ENCODE peak calls at places on chromosome 18, in four cellular contexts. D, Z, B and T are unnamed samples.
A peak's percentile ranks its signal among the peaks of the same experiment; 100 is the strongest.

GRCh38 chr18:76455015-76455676 is 39.9 kb downstream of the ZNF516 start:
- DNase-seq in B (no peak), D (peak; percentile 71), Z (no peak), T (no peak)

GRCh38 chr18:5770176-5770575 is 125.1 kb downstream of the TMEM200C start:
- DNase-seq in Z (no peak), B (no peak), D (no peak), T (no peak)

GRCh38 chr18:50401888-50402287 is 27.0 kb downstream of the SKA1 start:
- DNase-seq in Z (no peak), D (no peak), B (peak; percentile 7), T (no peak)

GRCh38 chr18:6854811-6855210 is 125.3 kb downstream of the ARHGAP28 start:
- DNase-seq in D (no peak), B (no peak), Z (no peak), T (no peak)

GRCh38 chr18:59549797-59550516 is 147.3 kb downstream of the CCBE1 start:
- DNase-seq in D (no peak), B (no peak), Z (no peak), T (no peak)

GRCh38 chr18:24161304-24161703 is 22.4 kb downstream of the CABYR start:
- DNase-seq in B (no peak), Z (no peak), D (no peak), T (no peak)

GRCh38 chr18:57624988-57625387 is 3.4 kb upstream of the NARS1 start:
- DNase-seq in D (peak; percentile 41), B (peak; percentile 52), Z (no peak), T (no peak)

GRCh38 chr18:55415258-55415871 is 172.6 kb downstream of the TCF4 start:
- DNase-seq in D (peak; percentile 81), B (peak; percentile 86), Z (peak; percentile 77), T (peak; percentile 93)

GRCh38 chr18:7601249-7601620 is 34.1 kb downstream of the PTPRM start:
- DNase-seq in D (peak; percentile 71), Z (peak; percentile 54), B (peak; percentile 63), T (no peak)

GRCh38 chr18:10949655-10950054 is 199.7 kb downstream of the PIEZO2 start:
- DNase-seq in D (peak; percentile 42), B (peak; percentile 2), Z (no peak), T (no peak)

GRCh38 chr18:61308795-61309393 is 24.3 kb upstream of the CDH20 start:
- DNase-seq in Z (no peak), B (peak; percentile 1), D (no peak), T (no peak)

GRCh38 chr18:3931542-3932112 is 481.7 kb downstream of the TGIF1 start:
- DNase-seq in B (peak; percentile 12), Z (no peak), D (no peak), T (no peak)

GRCh38 chr18:56992777-56993176 is 154.1 kb upstream of the BOD1L2 start:
- DNase-seq in D (no peak), Z (no peak), B (peak; percentile 35), T (no peak)

GRCh38 chr18:48472610-48473009 is 63.4 kb upstream of the ZBTB7C start:
- DNase-seq in B (no peak), Z (no peak), D (peak; percentile 34), T (no peak)

GRCh38 chr18:908631-909621 is 4.3 kb downstream of the ADCYAP1 start:
- DNase-seq in Z (no peak), B (no peak), D (peak; percentile 25), T (no peak)
- H3K4me3 ChIP-seq in Z (no peak overlapping the region), B (peak overlapping the region; percentile 3), D (no peak overlapping the region), T (no peak overlapping the region)

DNA sequence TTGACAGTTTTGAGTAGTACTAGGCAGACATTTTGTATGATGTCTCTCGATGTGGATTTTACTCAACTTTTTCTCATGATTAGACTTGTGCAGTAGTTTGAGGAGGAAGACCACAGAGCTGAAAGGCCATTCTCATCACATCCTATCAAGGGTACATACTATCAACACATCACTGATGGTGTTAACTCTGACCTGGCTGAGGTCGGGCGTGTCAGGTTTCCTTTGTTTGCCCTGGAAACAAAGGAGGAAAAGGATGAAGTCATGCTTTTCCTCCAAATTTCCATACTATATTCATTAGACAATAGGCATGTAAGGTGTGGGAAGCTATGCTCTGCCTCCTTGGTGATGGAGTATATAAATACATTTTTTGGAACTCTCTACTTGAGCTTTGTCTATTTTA is 211.1 kb downstream of the DSEL start:
- DNase-seq in D (no peak), B (no peak), Z (no peak), T (no peak)
- H2AFZ ChIP-seq in D (no peak overlapping the region), B (no peak overlapping the region), Z (no peak overlapping the region), T (no peak overlapping the region)

DNA sequence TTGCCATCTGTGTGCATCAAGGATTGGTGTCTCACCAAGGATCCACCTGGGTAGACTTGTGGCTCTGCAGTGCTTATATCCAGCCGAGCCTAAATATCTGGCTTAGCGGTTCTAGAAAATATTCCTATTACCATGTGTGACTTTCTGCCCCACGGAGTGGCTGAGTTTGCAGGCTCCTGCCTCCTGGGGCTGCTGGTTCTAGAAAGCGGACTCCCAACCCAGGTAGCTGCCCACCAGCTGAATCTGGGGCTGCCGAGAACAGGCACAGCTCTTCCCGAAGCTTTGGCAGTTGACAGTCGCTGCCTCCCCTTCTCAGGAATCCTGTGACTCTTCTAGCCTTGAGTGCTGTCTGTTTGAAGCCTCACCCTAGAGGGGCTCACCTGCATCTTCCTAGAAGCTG is 104.6 kb downstream of the TPGS2 start:
- DNase-seq in D (no peak), B (no peak), Z (no peak), T (no peak)
- H3K4me3 ChIP-seq in D (no peak overlapping the region), B (no peak overlapping the region), Z (no peak overlapping the region), T (no peak overlapping the region)

DNA sequence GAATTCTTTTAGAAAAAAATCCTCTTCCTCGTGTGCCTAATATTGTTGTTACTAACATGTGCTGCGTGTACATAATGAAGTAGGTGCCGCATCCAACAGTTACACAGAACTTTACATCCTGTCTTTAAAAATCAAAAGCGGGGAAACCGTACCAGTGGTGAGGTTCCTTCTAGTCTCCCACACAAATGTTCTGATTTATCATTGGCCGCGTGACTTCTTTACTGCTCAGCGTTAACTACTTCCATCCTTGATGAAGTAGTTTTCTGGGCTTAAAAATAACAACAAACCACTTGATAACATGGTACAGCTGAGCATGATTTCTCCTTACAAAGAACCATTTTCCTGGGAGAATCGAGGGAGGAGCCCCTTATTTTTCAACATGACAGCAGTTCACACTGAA is 9.7 kb downstream of the EMILIN2 start:
- DNase-seq in D (no peak), Z (no peak), B (no peak), T (no peak)
- H2AFZ ChIP-seq in D (no peak overlapping the region), Z (no peak overlapping the region), B (no peak overlapping the region), T (no peak overlapping the region)

GRCh38 chr18:9803698-9804516 is 81.9 kb upstream of the TXNDC2 start:
- DNase-seq in B (no peak), D (peak; percentile 19), Z (peak; percentile 41), T (no peak)
- H3K4me3 ChIP-seq in B (no peak overlapping the region), D (no peak overlapping the region), Z (no peak overlapping the region), T (no peak overlapping the region)

GRCh38 chr18:46456691-46457090 is 200.3 kb downstream of the LOXHD1 start:
- DNase-seq in B (no peak), Z (no peak), D (no peak), T (no peak)

GRCh38 chr18:46461993-46462392 is 195.0 kb downstream of the LOXHD1 start:
- DNase-seq in Z (no peak), B (no peak), D (no peak), T (no peak)

GRCh38 chr18:46460754-46461153 is 196.3 kb downstream of the LOXHD1 start:
- DNase-seq in Z (no peak), D (no peak), B (no peak), T (no peak)

GRCh38 chr18:46459789-46460455 is 197.1 kb downstream of the LOXHD1 start:
- DNase-seq in D (no peak), B (no peak), Z (no peak), T (no peak)

DNA sequence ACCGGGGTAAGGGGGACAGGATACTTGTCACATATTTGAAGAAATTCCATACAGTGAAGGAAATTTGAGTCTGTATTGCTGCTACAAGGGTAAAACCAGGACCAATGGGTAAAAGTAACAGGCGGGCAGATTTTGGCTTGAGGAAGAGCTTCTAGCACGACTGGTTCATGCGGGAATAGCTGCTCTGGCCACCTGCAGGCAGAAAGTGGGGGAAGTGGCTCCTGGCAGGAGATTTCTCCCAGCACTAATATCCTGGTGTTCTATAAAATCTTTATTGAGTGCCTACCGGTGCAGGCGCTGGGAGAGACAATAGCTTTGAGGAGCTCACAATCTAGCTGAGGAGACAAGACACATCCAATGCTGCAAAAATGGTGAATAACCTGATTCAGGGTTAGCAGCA is 198.5 kb downstream of the LOXHD1 start:
- DNase-seq in B (no peak), Z (no peak), D (no peak), T (no peak)
- H2AFZ ChIP-seq in B (no peak overlapping the region), Z (no peak overlapping the region), D (no peak overlapping the region), T (no peak overlapping the region)

GRCh38 chr18:12335503-12335902 is 27.5 kb downstream of the TUBB6 start:
- DNase-seq in D (no peak), Z (no peak), B (no peak), T (no peak)
- H3K4me3 ChIP-seq in D (no peak overlapping the region), Z (no peak overlapping the region), B (no peak overlapping the region), T (no peak overlapping the region)

GRCh38 chr18:75264195-75264594 is 53.6 kb downstream of the TSHZ1 start:
- DNase-seq in Z (no peak), B (no peak), D (no peak), T (no peak)
- H2AFZ ChIP-seq in Z (no peak overlapping the region), B (no peak overlapping the region), D (no peak overlapping the region), T (no peak overlapping the region)

DNA sequence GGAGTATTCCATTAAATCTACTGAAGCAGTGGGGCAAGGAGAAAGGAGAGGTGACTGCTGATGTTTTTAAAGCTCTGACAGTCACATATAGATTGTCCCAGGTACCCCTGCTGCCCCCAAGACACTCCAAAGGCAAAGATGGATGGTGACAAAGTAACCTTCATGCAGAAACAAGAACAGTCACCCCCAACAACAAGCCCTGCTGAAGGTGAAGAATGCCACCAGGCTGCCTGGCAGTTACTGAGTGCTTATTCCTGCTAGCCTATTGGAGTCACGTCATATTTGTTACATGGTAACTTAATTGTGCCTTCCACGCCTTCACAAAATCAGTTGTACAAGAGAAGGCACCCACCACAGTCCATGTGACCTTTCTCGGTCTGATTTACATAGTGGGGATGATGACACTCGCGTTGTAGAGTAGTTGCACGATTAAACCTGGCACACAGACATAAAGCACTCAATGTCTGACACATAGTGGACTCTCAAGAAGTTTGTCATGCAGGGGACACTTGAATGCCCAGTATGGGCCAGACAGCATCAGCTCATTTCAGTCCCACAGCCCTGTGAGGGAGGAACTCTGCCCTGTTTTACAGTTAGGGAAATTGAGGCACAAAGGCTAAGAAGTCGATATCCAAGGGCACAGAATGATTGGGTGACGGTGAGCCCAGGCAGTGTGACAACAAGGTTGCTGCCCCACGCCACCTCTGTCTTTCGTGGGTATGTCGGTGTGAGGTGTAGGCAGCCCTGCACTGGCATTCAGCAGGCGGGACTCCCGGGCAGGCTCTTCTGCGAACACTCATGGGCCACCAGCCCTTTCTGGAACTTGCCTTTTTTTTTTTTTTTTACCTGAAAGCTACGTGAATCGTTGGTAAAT is 62.7 kb downstream of the ZCCHC2 start:
- DNase-seq in B (no peak), Z (no peak), D (no peak), T (no peak)
- H3K4me3 ChIP-seq in B (no peak overlapping the region), Z (peak overlapping the region; percentile 51), D (no peak overlapping the region), T (no peak overlapping the region)